ENCODE peak calls at places on chromosomes 6 and 20, in six cellular contexts. B, E, Q, O, I and U are unnamed samples. For H3K9me3, the result is how much of the 10 kb centered on the place peaks cover.

GRCh38 chr6:32105433-32105832 is 3.7 kb downstream of the TNXB start:
- DNase-seq in I (no peak), Q (no peak), E (peak), O (no peak), B (no peak), U (peak)

GRCh38 chr6:138682722-138683521 is 90.6 kb upstream of the CCDC28A start:
- DNase-seq in I (no peak), E (peak), Q (no peak), O (no peak), B (no peak), U (peak)

GRCh38 chr20:37319120-37319717 is 26.7 kb upstream of the SRC start:
- DNase-seq in I (no peak), E (peak), Q (peak), B (no peak), O (no peak), U (peak)

GRCh38 chr6:124792386-124792785 is 169.9 kb upstream of the RNF217 start:
- DNase-seq in E (no peak), Q (no peak), B (no peak), I (no peak), O (no peak), U (no peak)

GRCh38 chr20:8062781-8063180 is 43.2 kb upstream of the TMX4 start:
- DNase-seq in B (no peak), O (no peak), I (no peak), E (peak), Q (no peak), U (peak)

GRCh38 chr6:142839686-142840040 is 105.3 kb downstream of the HIVEP2 start:
- DNase-seq in E (no peak), I (no peak), B (no peak), O (no peak), Q (no peak), U (peak)

GRCh38 chr20:41512624-41513023 is 105.6 kb downstream of the CHD6 start:
- DNase-seq in B (no peak), Q (no peak), O (no peak), I (no peak), E (no peak), U (no peak)

GRCh38 chr6:43817192-43817591 is 47.2 kb downstream of the VEGFA start:
- DNase-seq in O (peak), Q (no peak), I (peak), E (peak), B (no peak), U (peak)

GRCh38 chr6:14441371-14441781 is 323.8 kb downstream of the CD83 start:
- DNase-seq in B (no peak), E (peak), Q (peak), O (no peak), I (no peak), U (no peak)

GRCh38 chr6:139534472-139535115 is 160.1 kb upstream of the CITED2 start:
- DNase-seq in Q (no peak), E (no peak), I (no peak), O (no peak), B (no peak), U (peak)

GRCh38 chr6:72952808-72953630 is 272.3 kb downstream of the KHDC1L start:
- DNase-seq in I (no peak), E (peak), B (peak), Q (no peak), O (no peak), U (peak)

GRCh38 chr6:18390476-18390875 is 3.3 kb downstream of the RNF144B start:
- DNase-seq in E (no peak), B (no peak), I (no peak), Q (no peak), O (no peak), U (no peak)

GRCh38 chr6:301929-302705 is 9.8 kb downstream of the DUSP22 start:
- DNase-seq in I (no peak), Q (no peak), O (no peak), B (no peak), E (no peak), U (no peak)

GRCh38 chr6:39923394-39923793 is 10.9 kb downstream of the MOCS1 start:
- DNase-seq in Q (no peak), O (no peak), E (no peak), I (no peak), B (no peak), U (no peak)

GRCh38 chr20:46683068-46683477 is 6.2 kb downstream of the TP53RK start:
- DNase-seq in E (no peak), B (no peak), Q (no peak), I (no peak), O (no peak), U (no peak)

GRCh38 chr20:18728165-18728866 is 85.3 kb upstream of the SCP2D1 start:
- DNase-seq in B (no peak), I (no peak), Q (no peak), O (no peak), E (no peak), U (no peak)

GRCh38 chr6:15474196-15474595 is 188.6 kb downstream of the DTNBP1 start:
- DNase-seq in B (peak), I (no peak), Q (no peak), E (peak), O (no peak), U (peak)

GRCh38 chr6:136184738-136185137 is 65.4 kb downstream of the MTFR2 start:
- DNase-seq in Q (no peak), B (no peak), I (no peak), E (no peak), O (no peak), U (no peak)

GRCh38 chr6:1771324-1771723 is 161.6 kb downstream of the FOXC1 start:
- DNase-seq in Q (no peak), B (no peak), O (no peak), E (peak), I (no peak), U (no peak)

GRCh38 chr20:23095504-23095903 is 9.4 kb upstream of the CD93 start:
- DNase-seq in E (no peak), Q (no peak), O (no peak), I (no peak), B (no peak), U (no peak)

GRCh38 chr6:28580484-28580883 is 54.8 kb downstream of the GPX5 start:
- DNase-seq in B (no peak), O (no peak), E (no peak), I (no peak), Q (no peak), U (no peak)

GRCh38 chr6:727796-728195 is 34.9 kb upstream of the EXOC2 start:
- DNase-seq in B (no peak), E (no peak), I (no peak), Q (no peak), O (no peak), U (no peak)

GRCh38 chr6:169646906-169647567 is 54.8 kb downstream of the WDR27 start:
- DNase-seq in Q (no peak), E (no peak), B (no peak), I (no peak), O (peak), U (no peak)

GRCh38 chr6:169650241-169650958 is 51.4 kb downstream of the WDR27 start:
- DNase-seq in O (no peak), I (no peak), Q (no peak), B (no peak), E (no peak), U (no peak)

GRCh38 chr6:169648617-169649016 is 53.2 kb downstream of the WDR27 start:
- DNase-seq in E (no peak), Q (no peak), B (no peak), O (peak), I (no peak), U (no peak)

GRCh38 chr6:169650959-169651292 is 50.9 kb downstream of the WDR27 start:
- DNase-seq in B (no peak), I (no peak), Q (no peak), E (no peak), O (peak), U (no peak)

GRCh38 chr6:169647637-169648036 is 54.2 kb downstream of the WDR27 start:
- DNase-seq in I (no peak), O (no peak), B (no peak), Q (no peak), E (no peak), U (no peak)
- H2AK5ac ChIP-seq in I (no peak), O (no peak), B (no peak), Q (no peak), E (no peak), U (no peak)

GRCh38 chr20:30168800-30169138 is 1088.7 kb upstream of the DEFB115 start:
- DNase-seq in B (no peak), O (no peak), E (no peak), I (no peak), Q (no peak), U (no peak)
- H3K9me3 ChIP-seq in B (under half), O (under half), E (under half), I (under half), Q (under half), U (under half)

DNA sequence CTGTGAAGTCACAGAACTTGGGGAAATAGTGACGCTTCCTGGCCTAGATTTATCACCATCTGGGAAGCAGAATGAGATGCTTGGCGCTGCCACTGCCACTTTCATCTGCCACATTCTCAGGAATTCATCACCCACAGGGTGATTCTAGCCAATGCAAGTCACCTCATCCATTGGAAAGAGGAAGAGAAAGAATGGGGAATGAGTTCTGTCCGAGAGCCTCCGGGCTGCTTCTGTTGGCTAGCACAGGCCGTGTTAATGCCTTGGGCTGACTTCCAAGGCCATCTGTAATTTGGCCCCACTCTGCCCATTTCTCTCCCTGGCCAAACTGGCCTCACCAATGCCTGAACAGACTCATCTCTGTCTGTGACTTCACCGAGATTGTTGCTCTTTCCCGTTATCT is 148.7 kb upstream of the SOX4 start:
- DNase-seq in Q (no peak), O (no peak), E (no peak), I (no peak), B (no peak), U (no peak)
- H4K8ac ChIP-seq in Q (no peak), O (no peak), E (no peak), I (no peak), B (no peak), U (no peak)

GRCh38 chr20:50017160-50017559 is 34.4 kb downstream of the SNAI1 start:
- DNase-seq in E (no peak), Q (no peak), B (no peak), I (no peak), O (no peak), U (no peak)
- H2AK5ac ChIP-seq in E (no peak), Q (no peak), B (peak), I (no peak), O (no peak), U (no peak)